ENCODE peak calls at places on chromosomes 4 and X, in eight cellular contexts. K, X, L, B, T, G, E and A are unnamed samples.

GRCh38 chrX:153766098-153766817 is 2.2 kb downstream of the PLXNB3 start:
- DNase-seq in G (peak; percentile 79), X (peak; percentile 63), E (peak; percentile 71), B (peak; percentile 36), T (peak; percentile 30), K (no peak), L (no peak), A (peak; percentile 82)

GRCh38 chr4:73867783-73868182 is 1.4 kb upstream of the CXCL1 start:
- DNase-seq in T (peak; percentile 46), B (no peak), X (no peak), E (peak; percentile 67), K (no peak), G (no peak), L (no peak), A (no peak)

GRCh38 chrX:120797201-120797938 is 78.3 kb downstream of the CT47B1 start:
- DNase-seq in X (no peak), B (no peak), G (no peak), E (no peak), L (no peak), K (no peak), T (no peak), A (peak; percentile 13)

GRCh38 chr4:168643083-168643795 is 146.4 kb downstream of the PALLD start:
- DNase-seq in K (no peak), E (peak; percentile 65), G (no peak), B (peak; percentile 48), L (no peak), X (no peak), T (no peak), A (no peak)

GRCh38 chrX:148794350-148794749 is 293.9 kb downstream of the AFF2 start:
- DNase-seq in T (no peak), X (no peak), E (no peak), K (no peak), L (no peak), G (no peak), B (no peak), A (no peak)

GRCh38 chrX:138001219-138001618 is 435.3 kb downstream of the ZIC3 start:
- DNase-seq in L (no peak), G (no peak), T (no peak), X (no peak), K (no peak), E (no peak), B (no peak), A (no peak)

GRCh38 chr4:60656171-60656570 is 544.0 kb upstream of the ADGRL3 start:
- DNase-seq in B (no peak), G (no peak), X (peak; percentile 63), E (no peak), L (no peak), K (no peak), T (no peak), A (no peak)

GRCh38 chr4:189021831-189022230 is 882.6 kb downstream of the TRIML1 start:
- DNase-seq in G (peak; percentile 71), K (no peak), L (no peak), E (peak; percentile 12), T (no peak), X (peak; percentile 7), B (no peak), A (peak; percentile 3)

GRCh38 chr4:176271749-176272148 is 2.7 kb upstream of the ASB5 start:
- DNase-seq in B (peak; percentile 58), K (no peak), G (no peak), E (peak; percentile 57), T (no peak), X (no peak), L (no peak), A (no peak)

GRCh38 chr4:7623468-7623867 is 188.7 kb upstream of the PSAPL1 start:
- DNase-seq in K (no peak), G (no peak), L (no peak), T (no peak), X (no peak), E (no peak), B (no peak), A (no peak)

GRCh38 chrX:69309074-69309792 is 144.0 kb upstream of the PJA1 start:
- DNase-seq in L (no peak), K (no peak), T (no peak), X (no peak), B (no peak), G (no peak), E (no peak), A (no peak)

GRCh38 chrX:155880586-155881157 is 473 bp upstream of the VAMP7 start:
- DNase-seq in L (no peak), K (no peak), T (no peak), X (peak; percentile 7), G (no peak), B (no peak), E (peak; percentile 28), A (no peak)

GRCh38 chrX:84865113-84865512 is 138.6 kb upstream of the APOOL start:
- DNase-seq in K (no peak), G (no peak), T (no peak), X (no peak), L (no peak), E (peak; percentile 59), B (no peak), A (peak; percentile 30)

GRCh38 chr4:185716008-185716976 is 95.7 kb downstream of the SORBS2 start:
- DNase-seq in L (no peak), E (no peak), B (no peak), X (no peak), G (no peak), K (no peak), T (peak; percentile 60), A (no peak)

GRCh38 chrX:109622270-109622669 is 2.7 kb downstream of the KCNE5 start:
- DNase-seq in E (no peak), K (no peak), T (no peak), X (no peak), L (no peak), G (no peak), B (no peak), A (no peak)

GRCh38 chr4:84167089-84167488 is 332.0 kb downstream of the NKX6-1 start:
- DNase-seq in K (no peak), X (no peak), E (no peak), G (no peak), L (no peak), B (no peak), T (no peak), A (no peak)

GRCh38 chr4:18398661-18399060 is 377.1 kb upstream of the LCORL start:
- DNase-seq in G (no peak), T (no peak), X (no peak), L (peak; percentile 33), E (no peak), K (no peak), B (no peak), A (no peak)

GRCh38 chr4:125315571-125316390 is 1.0 kb downstream of the FAT4 start:
- DNase-seq in T (peak; percentile 49), E (peak; percentile 65), X (peak; percentile 58), B (peak; percentile 53), G (peak; percentile 35), K (peak; percentile 40), L (peak; percentile 66), A (peak; percentile 42)

GRCh38 chr4:119752936-119753335 is 124.3 kb upstream of the PDE5A start:
- DNase-seq in T (no peak), K (no peak), G (no peak), E (no peak), B (no peak), X (no peak), L (no peak), A (no peak)

GRCh38 chrX:100411802-100412333 is 1.8 kb upstream of the PCDH19 start:
- DNase-seq in X (no peak), B (no peak), E (no peak), L (no peak), T (no peak), K (no peak), G (no peak), A (no peak)

GRCh38 chrX:24805201-24805600 is 111.5 kb downstream of the POLA1 start:
- DNase-seq in X (no peak), L (no peak), B (peak; percentile 16), K (no peak), T (no peak), E (no peak), G (no peak), A (no peak)

GRCh38 chrX:123210252-123210651 is 26.2 kb downstream of the GRIA3 start:
- DNase-seq in X (no peak), E (no peak), L (no peak), G (no peak), T (no peak), B (no peak), K (no peak), A (no peak)

GRCh38 chr4:153222162-153222789 is 18.0 kb downstream of the TRIM2 start:
- DNase-seq in T (no peak), K (no peak), L (peak; percentile 80), E (peak; percentile 90), G (peak; percentile 70), B (peak; percentile 86), X (peak; percentile 45), A (no peak)

GRCh38 chr4:56990109-56990508 is 11.4 kb downstream of the POLR2B start:
- DNase-seq in X (no peak), B (peak; percentile 18), T (no peak), K (no peak), G (no peak), L (no peak), E (peak; percentile 85), A (no peak)